ENCODE peak calls at places on chromosomes 13 and 19, in six cellular contexts. One of them, this sample, is unnamed.

GRCh38 chr13:58704953-58705352 is 1073.4 kb downstream of the PCDH17 start:
- DNase-seq in endothelial cell of umbilical vein: no peak
- DNase-seq in upper lobe of left lung: no peak
- DNase-seq in heart right ventricle: no peak
- DNase-seq in cardiac muscle cell: no peak
- DNase-seq in suprapubic skin: no peak
- DNase-seq in this sample: no peak

GRCh38 chr13:71274923-71275593 is 591.9 kb downstream of the DACH1 start:
- DNase-seq in endothelial cell of umbilical vein: no peak
- DNase-seq in upper lobe of left lung: no peak
- DNase-seq in heart right ventricle: no peak
- DNase-seq in suprapubic skin: no peak
- DNase-seq in cardiac muscle cell: no peak
- DNase-seq in this sample: no peak

GRCh38 chr19:51079486-51080110 is 3.1 kb downstream of the KLK14 start:
- DNase-seq in upper lobe of left lung: peak; percentile 73
- DNase-seq in endothelial cell of umbilical vein: no peak
- DNase-seq in cardiac muscle cell: peak; percentile 53
- DNase-seq in suprapubic skin: peak; percentile 67
- DNase-seq in heart right ventricle: peak; percentile 57
- DNase-seq in this sample: no peak

GRCh38 chr13:72141845-72142470 is 275.0 kb upstream of the DACH1 start:
- DNase-seq in heart right ventricle: peak; percentile 8
- DNase-seq in suprapubic skin: no peak
- DNase-seq in upper lobe of left lung: no peak
- DNase-seq in endothelial cell of umbilical vein: peak; percentile 91
- DNase-seq in cardiac muscle cell: no peak
- DNase-seq in this sample: no peak

GRCh38 chr13:20901668-20902437 is 693 bp downstream of the XPO4 start:
- DNase-seq in cardiac muscle cell: peak; percentile 74
- DNase-seq in heart right ventricle: peak; percentile 16
- DNase-seq in suprapubic skin: no peak
- DNase-seq in upper lobe of left lung: peak; percentile 69
- DNase-seq in endothelial cell of umbilical vein: peak; percentile 40
- DNase-seq in this sample: no peak

GRCh38 chr13:62193919-62194318 is 778.3 kb upstream of the PCDH20 start:
- DNase-seq in endothelial cell of umbilical vein: no peak
- DNase-seq in upper lobe of left lung: no peak
- DNase-seq in heart right ventricle: no peak
- DNase-seq in cardiac muscle cell: no peak
- DNase-seq in suprapubic skin: no peak
- DNase-seq in this sample: no peak

GRCh38 chr13:46181799-46182490 is at the start of gene LCP1:
- DNase-seq in endothelial cell of umbilical vein: no peak
- DNase-seq in upper lobe of left lung: no peak
- DNase-seq in cardiac muscle cell: no peak
- DNase-seq in suprapubic skin: no peak
- DNase-seq in heart right ventricle: no peak
- DNase-seq in this sample: no peak

GRCh38 chr13:60286707-60287106 is 110.3 kb upstream of the TDRD3 start:
- DNase-seq in suprapubic skin: no peak
- DNase-seq in cardiac muscle cell: no peak
- DNase-seq in heart right ventricle: no peak
- DNase-seq in upper lobe of left lung: no peak
- DNase-seq in endothelial cell of umbilical vein: no peak
- DNase-seq in this sample: no peak

GRCh38 chr19:3589439-3589838 is 4.2 kb downstream of the GIPC3 start:
- DNase-seq in suprapubic skin: no peak
- DNase-seq in heart right ventricle: no peak
- DNase-seq in endothelial cell of umbilical vein: no peak
- DNase-seq in upper lobe of left lung: no peak
- DNase-seq in cardiac muscle cell: no peak
- DNase-seq in this sample: no peak

GRCh38 chr13:97506511-97506910 is 72.5 kb downstream of the RAP2A start:
- DNase-seq in upper lobe of left lung: no peak
- DNase-seq in suprapubic skin: no peak
- DNase-seq in endothelial cell of umbilical vein: peak; percentile 44
- DNase-seq in heart right ventricle: no peak
- DNase-seq in cardiac muscle cell: no peak
- DNase-seq in this sample: no peak

GRCh38 chr13:51733656-51734334 is 70.2 kb downstream of the DHRS12 start:
- DNase-seq in cardiac muscle cell: peak; percentile 9
- DNase-seq in heart right ventricle: no peak
- DNase-seq in suprapubic skin: no peak
- DNase-seq in endothelial cell of umbilical vein: no peak
- DNase-seq in upper lobe of left lung: no peak
- DNase-seq in this sample: no peak

GRCh38 chr13:53012707-53013106 is 15.9 kb upstream of the OLFM4 start:
- DNase-seq in upper lobe of left lung: no peak
- DNase-seq in heart right ventricle: no peak
- DNase-seq in endothelial cell of umbilical vein: no peak
- DNase-seq in cardiac muscle cell: no peak
- DNase-seq in suprapubic skin: no peak
- DNase-seq in this sample: no peak

GRCh38 chr13:55038230-55038629 is 2009.6 kb downstream of the OLFM4 start:
- DNase-seq in upper lobe of left lung: no peak
- DNase-seq in suprapubic skin: no peak
- DNase-seq in endothelial cell of umbilical vein: no peak
- DNase-seq in cardiac muscle cell: no peak
- DNase-seq in heart right ventricle: no peak
- DNase-seq in this sample: no peak

GRCh38 chr19:21839966-21840365 is 4.0 kb upstream of the ZNF43 start:
- DNase-seq in heart right ventricle: no peak
- DNase-seq in upper lobe of left lung: no peak
- DNase-seq in cardiac muscle cell: no peak
- DNase-seq in endothelial cell of umbilical vein: no peak
- DNase-seq in suprapubic skin: no peak
- DNase-seq in this sample: no peak

GRCh38 chr19:58573658-58574164 is 576 bp upstream of the MZF1 start:
- DNase-seq in suprapubic skin: no peak
- DNase-seq in heart right ventricle: no peak
- DNase-seq in cardiac muscle cell: no peak
- DNase-seq in endothelial cell of umbilical vein: no peak
- DNase-seq in upper lobe of left lung: no peak
- DNase-seq in this sample: no peak

GRCh38 chr19:58572026-58572817 is 913 bp downstream of the MZF1 start:
- DNase-seq in suprapubic skin: no peak
- DNase-seq in cardiac muscle cell: no peak
- DNase-seq in heart right ventricle: no peak
- DNase-seq in upper lobe of left lung: no peak
- DNase-seq in endothelial cell of umbilical vein: no peak
- DNase-seq in this sample: no peak

GRCh38 chr19:58570770-58571574 is 2.2 kb downstream of the MZF1 start:
- DNase-seq in heart right ventricle: peak; percentile 5
- DNase-seq in suprapubic skin: peak; percentile 65
- DNase-seq in endothelial cell of umbilical vein: no peak
- DNase-seq in upper lobe of left lung: peak; percentile 85
- DNase-seq in cardiac muscle cell: no peak
- DNase-seq in this sample: no peak

GRCh38 chr19:58571575-58571947 is 1.6 kb downstream of the MZF1 start:
- DNase-seq in upper lobe of left lung: no peak
- DNase-seq in suprapubic skin: peak; percentile 49
- DNase-seq in endothelial cell of umbilical vein: no peak
- DNase-seq in cardiac muscle cell: no peak
- DNase-seq in heart right ventricle: peak; percentile 9
- DNase-seq in this sample: no peak

DNA sequence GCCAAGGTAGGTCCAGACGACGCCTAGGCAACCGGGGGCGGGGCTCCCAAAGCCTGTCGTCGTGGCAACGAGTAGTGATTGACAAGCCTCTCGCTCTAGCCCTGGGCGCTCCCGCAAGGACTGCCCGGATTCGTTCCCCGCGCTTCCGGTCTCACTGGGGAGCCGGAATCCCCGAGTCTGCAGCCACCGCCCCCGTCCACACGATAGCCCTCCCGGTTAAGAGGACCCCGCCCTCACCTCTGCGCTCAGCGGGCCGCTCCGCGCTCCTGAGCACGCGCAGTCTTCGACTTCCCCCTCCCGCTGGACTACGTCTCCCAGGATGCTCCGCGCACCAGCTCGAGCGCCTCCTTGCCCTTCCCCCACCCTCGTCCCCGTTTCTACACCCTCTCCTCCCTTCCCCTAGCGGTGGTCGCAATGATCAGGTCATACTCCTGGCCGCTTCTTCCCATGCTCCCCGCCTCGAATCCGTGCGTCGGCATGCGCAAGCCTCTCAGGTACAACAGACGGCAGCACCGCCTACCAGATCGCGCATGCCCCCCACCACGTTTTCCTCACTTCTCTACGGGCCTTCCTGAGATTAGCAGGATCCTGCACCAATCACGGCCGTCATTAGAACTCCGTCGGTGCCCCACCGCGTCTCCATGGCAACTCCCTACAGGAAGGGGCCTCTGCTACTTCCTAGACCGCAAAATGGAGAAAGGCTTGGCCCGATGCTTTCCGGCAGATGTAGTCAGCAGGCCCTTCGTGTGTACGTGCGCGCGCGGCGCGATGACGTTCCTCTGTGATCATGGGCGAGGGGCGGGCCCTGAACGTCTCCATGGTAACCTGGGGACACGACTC is at the start of gene MZF1:
- DNase-seq in upper lobe of left lung: peak; percentile 100
- DNase-seq in suprapubic skin: peak; percentile 100
- DNase-seq in endothelial cell of umbilical vein: peak; percentile 100
- DNase-seq in cardiac muscle cell: peak; percentile 100
- DNase-seq in heart right ventricle: peak; percentile 100
- DNase-seq in this sample: peak; percentile 100
- TF ChIP-seq CTCF in upper lobe of left lung: peak; percentile 21
- TF ChIP-seq CTCF in suprapubic skin: peak; percentile 9
- TF ChIP-seq CTCF in endothelial cell of umbilical vein: peak; percentile 6
- TF ChIP-seq CTCF in cardiac muscle cell: no peak
- TF ChIP-seq CTCF in heart right ventricle: no peak
- TF ChIP-seq CTCF in this sample: no peak

GRCh38 chr13:75792526-75793187 is 156.5 kb downstream of the LMO7 start:
- DNase-seq in heart right ventricle: no peak
- DNase-seq in endothelial cell of umbilical vein: no peak
- DNase-seq in upper lobe of left lung: no peak
- DNase-seq in cardiac muscle cell: peak; percentile 41
- DNase-seq in suprapubic skin: no peak
- DNase-seq in this sample: no peak
- H3K4me1 ChIP-seq in heart right ventricle: peaks cover 52% of the 10 kb centered on the region
- H3K4me1 ChIP-seq in endothelial cell of umbilical vein: peaks cover 26% of the 10 kb centered on the region
- H3K4me1 ChIP-seq in upper lobe of left lung: peaks cover 32% of the 10 kb centered on the region
- H3K4me1 ChIP-seq in cardiac muscle cell: peaks cover 13% of the 10 kb centered on the region
- H3K4me1 ChIP-seq in suprapubic skin: peaks cover 13% of the 10 kb centered on the region
- H3K4me1 ChIP-seq in this sample: peaks cover 6% of the 10 kb centered on the region

GRCh38 chr13:30870916-30871712 is 35.0 kb upstream of the MEDAG start:
- DNase-seq in endothelial cell of umbilical vein: no peak
- DNase-seq in suprapubic skin: no peak
- DNase-seq in heart right ventricle: no peak
- DNase-seq in cardiac muscle cell: no peak
- DNase-seq in upper lobe of left lung: peak; percentile 59
- DNase-seq in this sample: no peak
- H3K4me3 ChIP-seq in endothelial cell of umbilical vein: no peak overlapping the region
- H3K4me3 ChIP-seq in suprapubic skin: no peak overlapping the region
- H3K4me3 ChIP-seq in heart right ventricle: no peak overlapping the region
- H3K4me3 ChIP-seq in cardiac muscle cell: no peak overlapping the region
- H3K4me3 ChIP-seq in upper lobe of left lung: no peak overlapping the region
- H3K4me3 ChIP-seq in this sample: no peak overlapping the region

GRCh38 chr19:4622695-4623421 is 16.5 kb upstream of the TNFAIP8L1 start:
- DNase-seq in cardiac muscle cell: peak; percentile 59
- DNase-seq in heart right ventricle: no peak
- DNase-seq in upper lobe of left lung: no peak
- DNase-seq in endothelial cell of umbilical vein: no peak
- DNase-seq in suprapubic skin: no peak
- DNase-seq in this sample: no peak
- TF ChIP-seq CTCF in cardiac muscle cell: peak; percentile 19
- TF ChIP-seq CTCF in heart right ventricle: no peak
- TF ChIP-seq CTCF in upper lobe of left lung: no peak
- TF ChIP-seq CTCF in endothelial cell of umbilical vein: no peak
- TF ChIP-seq CTCF in suprapubic skin: no peak
- TF ChIP-seq CTCF in this sample: no peak

GRCh38 chr13:24276310-24276709 is 33.1 kb upstream of the C1QTNF9 start:
- DNase-seq in upper lobe of left lung: no peak
- DNase-seq in heart right ventricle: no peak
- DNase-seq in cardiac muscle cell: no peak
- DNase-seq in suprapubic skin: no peak
- DNase-seq in endothelial cell of umbilical vein: no peak
- DNase-seq in this sample: no peak
- H3K4me1 ChIP-seq in upper lobe of left lung: peaks cover 63% of the 10 kb centered on the region
- H3K4me1 ChIP-seq in heart right ventricle: peaks cover 48% of the 10 kb centered on the region
- H3K4me1 ChIP-seq in cardiac muscle cell: peaks cover 22% of the 10 kb centered on the region
- H3K4me1 ChIP-seq in suprapubic skin: peaks cover 30% of the 10 kb centered on the region
- H3K4me1 ChIP-seq in endothelial cell of umbilical vein: peaks cover 10% of the 10 kb centered on the region
- H3K4me1 ChIP-seq in this sample: peaks cover 10% of the 10 kb centered on the region

DNA sequence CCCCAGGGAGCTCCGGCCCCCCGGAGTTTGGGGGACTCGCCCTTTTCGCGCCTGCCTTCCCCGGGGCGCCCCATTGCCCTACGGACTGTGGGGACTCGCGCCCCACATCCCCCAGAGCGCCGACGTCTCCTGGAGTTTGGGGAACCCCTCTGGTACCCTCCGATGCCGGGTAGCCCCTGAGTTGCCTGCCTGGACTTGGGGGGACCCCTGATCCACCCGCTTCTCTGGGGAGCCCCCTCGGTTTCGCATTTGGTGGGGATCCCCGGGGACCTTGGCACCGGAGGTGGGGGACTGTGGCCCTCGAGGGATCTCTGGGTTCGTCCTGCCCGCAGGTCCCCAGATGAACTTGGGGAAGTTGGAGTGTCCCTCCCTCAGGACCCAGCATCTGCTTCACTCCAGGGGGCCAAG is 782 bp downstream of the EFNA2 start:
- DNase-seq in cardiac muscle cell: no peak
- DNase-seq in suprapubic skin: no peak
- DNase-seq in upper lobe of left lung: no peak
- DNase-seq in endothelial cell of umbilical vein: no peak
- DNase-seq in heart right ventricle: no peak
- DNase-seq in this sample: no peak
- H3K4me3 ChIP-seq in cardiac muscle cell: peak overlapping the region; percentile 45
- H3K4me3 ChIP-seq in suprapubic skin: peak overlapping the region; percentile 39
- H3K4me3 ChIP-seq in upper lobe of left lung: no peak overlapping the region
- H3K4me3 ChIP-seq in endothelial cell of umbilical vein: no peak overlapping the region
- H3K4me3 ChIP-seq in heart right ventricle: no peak overlapping the region
- H3K4me3 ChIP-seq in this sample: no peak overlapping the region

GRCh38 chr13:39284801-39285388 is 246.6 kb downstream of the NHLRC3 start:
- DNase-seq in heart right ventricle: no peak
- DNase-seq in endothelial cell of umbilical vein: no peak
- DNase-seq in cardiac muscle cell: no peak
- DNase-seq in upper lobe of left lung: no peak
- DNase-seq in suprapubic skin: no peak
- DNase-seq in this sample: no peak
- TF ChIP-seq CTCF in heart right ventricle: peak; percentile 6
- TF ChIP-seq CTCF in endothelial cell of umbilical vein: no peak
- TF ChIP-seq CTCF in cardiac muscle cell: peak; percentile 38
- TF ChIP-seq CTCF in upper lobe of left lung: no peak
- TF ChIP-seq CTCF in suprapubic skin: no peak
- TF ChIP-seq CTCF in this sample: no peak

GRCh38 chr13:28037399-28037798 is 48.9 kb upstream of the URAD start:
- DNase-seq in endothelial cell of umbilical vein: no peak
- DNase-seq in upper lobe of left lung: no peak
- DNase-seq in suprapubic skin: no peak
- DNase-seq in heart right ventricle: no peak
- DNase-seq in cardiac muscle cell: no peak
- DNase-seq in this sample: no peak
- H3K4me1 ChIP-seq in endothelial cell of umbilical vein: no peaks in the 10 kb centered on the region
- H3K4me1 ChIP-seq in upper lobe of left lung: no peaks in the 10 kb centered on the region
- H3K4me1 ChIP-seq in suprapubic skin: no peaks in the 10 kb centered on the region
- H3K4me1 ChIP-seq in heart right ventricle: peaks cover 20% of the 10 kb centered on the region
- H3K4me1 ChIP-seq in cardiac muscle cell: no peaks in the 10 kb centered on the region
- H3K4me1 ChIP-seq in this sample: no peaks in the 10 kb centered on the region